ENCODE peak calls at places on chromosomes 12 and 14, in six cellular contexts. B is IMR-90, X is uterus, C is ovary, J is HCT116, L is suprapubic skin. I is an unnamed sample.

GRCh38 chr14:86363047-86363446 is 833.1 kb downstream of the FLRT2 start:
- DNase-seq in B (no peak), X (no peak), C (no peak), J (no peak), L (no peak), I (no peak)

GRCh38 chr12:50314629-50315312 is 31.5 kb upstream of the LIMA1 start:
- DNase-seq in B (peak), X (no peak), C (no peak), J (no peak), L (no peak), I (no peak)

GRCh38 chr14:94284221-94284620 is 8.8 kb downstream of the SERPINA10 start:
- DNase-seq in B (no peak), X (no peak), C (no peak), J (no peak), L (no peak), I (no peak)

GRCh38 chr14:31419179-31420012 is 954 bp downstream of the HEATR5A start:
- DNase-seq in B (peak), X (no peak), C (no peak), J (no peak), L (no peak), I (no peak)

GRCh38 chr12:128903231-128903630 is 50.0 kb downstream of the GLT1D1 start:
- DNase-seq in B (no peak), X (no peak), C (no peak), J (no peak), L (no peak), I (no peak)

GRCh38 chr14:86858591-86858990 is 1134.4 kb downstream of the GALC start:
- DNase-seq in B (no peak), X (no peak), C (no peak), J (no peak), L (no peak), I (no peak)

GRCh38 chr14:99758121-99758871 is 34.9 kb upstream of the EML1 start:
- DNase-seq in B (peak), X (no peak), C (no peak), J (no peak), L (peak), I (no peak)

GRCh38 chr12:13135336-13136178 is 32.1 kb upstream of the GSG1 start:
- DNase-seq in B (peak), X (no peak), C (peak), J (peak), L (peak), I (peak)

GRCh38 chr14:41668346-41668745 is 61.7 kb downstream of the LRFN5 start:
- DNase-seq in B (no peak), X (no peak), C (no peak), J (no peak), L (no peak), I (no peak)

GRCh38 chr12:57127101-57127709 is 1.1 kb upstream of the LRP1 start:
- DNase-seq in B (no peak), X (peak), C (peak), J (peak), L (peak), I (peak)

GRCh38 chr14:86052868-86053267 is 522.9 kb downstream of the FLRT2 start:
- DNase-seq in B (no peak), X (no peak), C (no peak), J (no peak), L (no peak), I (no peak)

GRCh38 chr12:80794506-80794905 is 77.8 kb downstream of the MYF5 start:
- DNase-seq in B (no peak), X (no peak), C (no peak), J (no peak), L (no peak), I (no peak)

GRCh38 chr12:14410841-14411569 is 45.5 kb downstream of the ATF7IP start:
- DNase-seq in B (no peak), X (no peak), C (no peak), J (no peak), L (no peak), I (no peak)

GRCh38 chr12:71014180-71014785 is 93.7 kb upstream of the PTPRR start:
- DNase-seq in B (peak), X (no peak), C (no peak), J (peak), L (no peak), I (no peak)

GRCh38 chr12:94706250-94706661 is 55.9 kb upstream of the TMCC3 start:
- DNase-seq in B (no peak), X (no peak), C (no peak), J (no peak), L (no peak), I (no peak)

GRCh38 chr14:22159049-22159448 is 430.0 kb downstream of the DAD1 start:
- DNase-seq in B (no peak), X (no peak), C (no peak), J (no peak), L (no peak), I (no peak)

GRCh38 chr12:10716704-10717315 is 6.3 kb downstream of the YBX3 start:
- DNase-seq in B (peak), X (peak), C (peak), J (peak), L (peak), I (peak)

GRCh38 chr14:21940887-21941855 is 267.6 kb upstream of the OR4E1 start:
- DNase-seq in B (peak), X (no peak), C (no peak), J (peak), L (no peak), I (peak)

GRCh38 chr12:29275834-29276233 is 105.1 kb downstream of the ERGIC2 start:
- DNase-seq in B (no peak), X (no peak), C (no peak), J (no peak), L (no peak), I (no peak)

GRCh38 chr12:27626239-27626638 is 70.0 kb upstream of the REP15 start:
- DNase-seq in B (no peak), X (no peak), C (no peak), J (no peak), L (no peak), I (no peak)

GRCh38 chr12:124542021-124542941 is 25.1 kb downstream of the NCOR2 start:
- DNase-seq in B (no peak), X (no peak), C (no peak), J (no peak), L (peak), I (no peak)

GRCh38 chr14:73712540-73713141 is 1.5 kb downstream of the PNMA1 start:
- DNase-seq in B (peak), X (no peak), C (peak), J (no peak), L (no peak), I (no peak)

GRCh38 chr12:130227641-130228040 is 65.4 kb downstream of the FZD10 start:
- DNase-seq in B (no peak), X (no peak), C (no peak), J (no peak), L (no peak), I (no peak)

GRCh38 chr12:48199784-48200198 is 3.3 kb downstream of the OR10AD1 start:
- DNase-seq in B (peak), X (peak), C (no peak), J (no peak), L (no peak), I (no peak)

GRCh38 chr12:89429539-89429938 is 77.2 kb upstream of the DUSP6 start:
- DNase-seq in B (no peak), X (no peak), C (no peak), J (no peak), L (no peak), I (no peak)

GRCh38 chr14:38404100-38404541 is 148.2 kb upstream of the CLEC14A start:
- DNase-seq in B (peak), X (no peak), C (no peak), J (no peak), L (no peak), I (no peak)

GRCh38 chr12:30154996-30155730 is 371.4 kb upstream of the TMTC1 start:
- DNase-seq in B (peak), X (no peak), C (no peak), J (no peak), L (no peak), I (no peak)

GRCh38 chr14:50099335-50099734 is 17.0 kb downstream of the VCPKMT start:
- DNase-seq in B (no peak), X (no peak), C (no peak), J (peak), L (no peak), I (no peak)

GRCh38 chr12:57452937-57453509 is 2.1 kb upstream of the INHBE start:
- DNase-seq in B (peak), X (peak), C (peak), J (no peak), L (peak), I (peak)

GRCh38 chr14:36493761-36494160 is 26.3 kb downstream of the NKX2-1 start:
- DNase-seq in B (no peak), X (no peak), C (no peak), J (no peak), L (no peak), I (no peak)

GRCh38 chr12:27207626-27208413 is 36.3 kb upstream of the STK38L start:
- DNase-seq in B (peak), X (no peak), C (no peak), J (no peak), L (no peak), I (no peak)

GRCh38 chr14:99807413-99808132 is 14.4 kb downstream of the EML1 start:
- DNase-seq in B (no peak), X (no peak), C (no peak), J (no peak), L (no peak), I (no peak)

GRCh38 chr12:78439666-78440065 is 424.9 kb upstream of the SYT1 start:
- DNase-seq in B (no peak), X (no peak), C (no peak), J (no peak), L (no peak), I (peak)

GRCh38 chr14:106605548-106606448 is 1079.4 kb downstream of the TMEM121 start:
- DNase-seq in B (no peak), X (no peak), C (no peak), J (no peak), L (no peak), I (peak)

GRCh38 chr14:36625436-36625835 is 36.2 kb upstream of the PAX9 start:
- DNase-seq in B (no peak), X (no peak), C (no peak), J (no peak), L (no peak), I (no peak)

GRCh38 chr14:100761481-100761880 is 34.8 kb downstream of the DLK1 start:
- DNase-seq in B (peak), X (no peak), C (no peak), J (peak), L (no peak), I (no peak)

GRCh38 chr12:43288666-43289065 is 263.3 kb downstream of the ADAMTS20 start:
- DNase-seq in B (peak), X (no peak), C (no peak), J (no peak), L (no peak), I (no peak)

GRCh38 chr12:93397412-93397811 is 19.7 kb downstream of the NUDT4 start:
- DNase-seq in B (no peak), X (no peak), C (no peak), J (no peak), L (no peak), I (no peak)

GRCh38 chr12:110010853-110011835 is 11.9 kb downstream of the ANKRD13A start:
- DNase-seq in B (no peak), X (no peak), C (no peak), J (no peak), L (no peak), I (peak)
- TF ChIP-seq POLR2A in B (no peak), X (no peak), C (no peak), J (no peak), L (no peak), I (no peak)

GRCh38 chr12:4744709-4745108 is 24.5 kb downstream of the GALNT8 start:
- DNase-seq in B (no peak), X (no peak), C (no peak), J (no peak), L (no peak), I (no peak)
- TF ChIP-seq POLR2A in B (no peak), X (no peak), C (no peak), J (no peak), L (no peak), I (no peak)

GRCh38 chr12:52045794-52046199 is 5.4 kb upstream of the NR4A1 start:
- DNase-seq in B (no peak), X (peak), C (no peak), J (no peak), L (no peak), I (no peak)
- TF ChIP-seq POLR2A in B (no peak), X (no peak), C (no peak), J (no peak), L (no peak), I (no peak)

DNA sequence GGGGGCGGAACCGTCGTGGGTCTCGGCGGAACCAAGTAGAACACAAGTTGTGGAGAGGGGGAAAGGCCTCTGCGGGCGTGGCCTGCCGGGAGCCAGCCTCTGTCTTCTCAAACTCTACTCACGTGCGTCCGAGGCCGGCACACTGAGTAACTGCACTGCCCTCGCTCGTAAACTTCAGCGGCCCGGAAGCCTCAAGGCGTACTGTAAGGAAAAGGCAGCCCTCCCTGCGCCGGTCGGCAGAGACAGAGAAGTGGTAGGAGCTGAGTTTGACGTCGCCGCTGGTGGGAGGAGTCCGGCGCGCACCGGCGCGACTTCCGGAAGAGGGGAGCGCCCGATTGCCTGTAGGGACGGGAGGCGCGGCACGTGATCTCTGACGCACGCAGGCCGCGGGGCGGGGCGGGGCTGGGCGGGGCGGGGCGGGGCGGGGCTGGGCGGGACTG is at the start of gene FBXO33:
- DNase-seq in B (peak), X (peak), C (peak), J (peak), L (peak), I (peak)
- TF ChIP-seq POLR2A in B (no peak), X (no peak), C (no peak), J (peak), L (no peak), I (no peak)

GRCh38 chr12:106305376-106305775 is 2.8 kb downstream of the TCP11L2 start:
- DNase-seq in B (peak), X (no peak), C (no peak), J (no peak), L (no peak), I (no peak)
- TF ChIP-seq POLR2A in B (no peak), X (no peak), C (no peak), J (no peak), L (no peak), I (no peak)

GRCh38 chr12:15710860-15711510 is 78.2 kb downstream of the EPS8 start:
- DNase-seq in B (no peak), X (no peak), C (no peak), J (no peak), L (no peak), I (no peak)

GRCh38 chr12:15707516-15708199 is 81.5 kb downstream of the EPS8 start:
- DNase-seq in B (no peak), X (no peak), C (no peak), J (no peak), L (no peak), I (no peak)

GRCh38 chr12:15706010-15706676 is 83.0 kb downstream of the EPS8 start:
- DNase-seq in B (no peak), X (no peak), C (no peak), J (no peak), L (no peak), I (no peak)

GRCh38 chr12:15709524-15709923 is 79.7 kb downstream of the EPS8 start:
- DNase-seq in B (no peak), X (no peak), C (no peak), J (no peak), L (no peak), I (no peak)

DNA sequence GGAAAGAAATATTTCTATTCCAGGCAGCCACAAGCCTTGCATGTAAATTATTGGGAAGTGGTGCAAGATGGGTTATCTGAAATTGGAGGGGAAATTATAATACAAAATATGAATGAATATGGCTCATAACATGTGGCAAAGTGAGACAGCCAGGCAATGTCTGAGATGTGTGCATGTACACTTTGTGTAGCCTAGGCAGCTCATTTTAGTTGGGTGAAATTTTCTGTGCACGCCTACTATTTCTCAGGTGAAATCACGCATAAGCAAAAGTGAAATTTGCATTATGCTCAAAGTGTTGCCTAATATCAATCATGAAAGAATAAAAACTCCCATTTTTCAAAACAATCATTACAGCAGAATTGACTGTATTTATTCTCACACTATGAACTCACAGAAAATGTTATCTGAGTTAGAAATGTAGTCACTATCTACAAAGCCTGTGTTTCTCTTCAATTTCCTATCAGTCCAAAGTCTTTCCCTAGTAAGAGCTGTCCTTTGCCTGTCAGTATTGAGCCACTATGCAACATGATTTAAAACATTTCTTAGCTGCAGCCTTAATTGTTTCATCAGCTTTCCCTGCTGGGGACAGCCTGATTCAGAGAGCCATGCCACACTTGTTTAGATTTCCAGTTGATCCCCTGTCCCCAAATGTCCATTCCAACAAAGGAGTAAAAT is 80.7 kb downstream of the EPS8 start:
- DNase-seq in B (no peak), X (no peak), C (no peak), J (no peak), L (no peak), I (no peak)
- TF ChIP-seq POLR2A in B (no peak), X (no peak), C (no peak), J (no peak), L (no peak), I (no peak)

GRCh38 chr14:83764656-83765055 is 1765.3 kb upstream of the FLRT2 start:
- DNase-seq in B (no peak), X (no peak), C (no peak), J (no peak), L (no peak), I (no peak)
- TF ChIP-seq POLR2A in B (no peak), X (no peak), C (no peak), J (no peak), L (no peak), I (no peak)

I was measured in thyroid gland.